ENCODE peak calls at places on chromosomes 3 and 15, in nine cellular contexts. P, B, Q, V, L, G, K, C and F are unnamed samples.

GRCh38 chr15:47460775-47461174 is 256.5 kb upstream of the SEMA6D start:
- DNase-seq in B (no peak), K (no peak), P (peak), C (no peak), V (no peak), L (no peak), G (no peak), Q (no peak), F (no peak)

GRCh38 chr3:43105597-43106292 is at the start of gene POMGNT2:
- DNase-seq in B (peak), G (peak), P (peak), L (peak), K (peak), Q (peak), C (peak), V (peak), F (peak)

GRCh38 chr15:60854858-60855568 is 374.1 kb downstream of the RORA start:
- DNase-seq in K (no peak), B (no peak), L (no peak), G (no peak), P (no peak), V (no peak), Q (no peak), C (no peak), F (no peak)

GRCh38 chr15:82851331-82851850 is 42.0 kb downstream of the WHAMM start:
- DNase-seq in C (no peak), Q (no peak), V (no peak), B (no peak), L (no peak), P (no peak), K (no peak), G (no peak), F (no peak)

GRCh38 chr15:40999190-40999589 is 45.9 kb downstream of the CHAC1 start:
- DNase-seq in L (no peak), C (peak), K (no peak), V (no peak), B (no peak), G (no peak), P (no peak), Q (no peak), F (peak)

GRCh38 chr15:40793216-40793989 is 13.5 kb upstream of the ZFYVE19 start:
- DNase-seq in C (peak), L (no peak), V (no peak), K (no peak), P (peak), G (no peak), Q (no peak), B (peak), F (peak)

GRCh38 chr15:44029940-44030568 is 165.0 kb downstream of the FRMD5 start:
- DNase-seq in L (no peak), P (peak), G (no peak), K (no peak), B (no peak), V (no peak), C (no peak), Q (no peak), F (peak)

GRCh38 chr15:101267320-101268104 is 9.8 kb downstream of the SELENOS start:
- DNase-seq in C (no peak), K (no peak), P (no peak), L (no peak), V (peak), G (no peak), Q (no peak), B (no peak), F (no peak)

GRCh38 chr3:69009559-69010410 is 3.7 kb downstream of the EOGT start:
- DNase-seq in B (no peak), K (no peak), G (no peak), V (no peak), L (no peak), C (no peak), P (peak), Q (no peak), F (peak)

GRCh38 chr15:69543681-69544080 is 91.1 kb downstream of the RPLP1 start:
- DNase-seq in G (no peak), Q (no peak), L (no peak), C (no peak), B (no peak), V (no peak), K (no peak), P (no peak), F (no peak)

GRCh38 chr3:13658681-13659080 is 109.8 kb downstream of the FBLN2 start:
- DNase-seq in L (no peak), V (no peak), B (no peak), Q (no peak), P (no peak), G (no peak), C (no peak), K (no peak), F (no peak)

GRCh38 chr3:66253790-66254620 is 33.2 kb downstream of the SLC25A26 start:
- DNase-seq in B (no peak), V (no peak), C (no peak), Q (no peak), K (peak), G (no peak), P (peak), L (no peak), F (peak)

GRCh38 chr15:25787381-25787780 is 75.7 kb downstream of the ATP10A start:
- DNase-seq in V (no peak), C (no peak), L (no peak), P (no peak), B (no peak), Q (no peak), G (no peak), K (no peak), F (no peak)